ENCODE peak calls at places on chromosome 6, in eight cellular contexts. F, U, Z, T, J, M, O and G are unnamed samples.

GRCh38 chr6:78868124-78868523 is 773 bp downstream of the IRAK1BP1 start:
- DNase-seq in M (no peak), Z (no peak), O (no peak), J (no peak), F (no peak), T (no peak), U (no peak), G (no peak)

GRCh38 chr6:123306334-123306733 is 310.3 kb downstream of the CLVS2 start:
- DNase-seq in J (no peak), F (no peak), T (no peak), U (no peak), Z (no peak), O (no peak), M (no peak), G (no peak)

GRCh38 chr6:43428874-43429273 is 1.5 kb downstream of the ABCC10 start:
- DNase-seq in J (no peak), F (no peak), T (no peak), M (no peak), O (no peak), U (no peak), Z (no peak), G (no peak)

GRCh38 chr6:142844065-142844755 is 100.8 kb downstream of the HIVEP2 start:
- DNase-seq in J (no peak), Z (no peak), O (no peak), U (peak; percentile 74), F (no peak), M (no peak), T (no peak), G (no peak)

GRCh38 chr6:80689700-80690099 is 583.2 kb downstream of the BCKDHB start:
- DNase-seq in T (no peak), U (no peak), J (no peak), Z (no peak), F (no peak), O (no peak), M (no peak), G (no peak)

GRCh38 chr6:169689247-169689646 is 12.6 kb downstream of the WDR27 start:
- DNase-seq in J (no peak), O (no peak), M (no peak), Z (peak; percentile 84), T (no peak), F (no peak), U (peak; percentile 91), G (no peak)

GRCh38 chr6:73521351-73522254 is 771 bp upstream of the EEF1A1 start:
- DNase-seq in T (no peak), M (peak; percentile 62), U (peak; percentile 93), Z (peak; percentile 86), J (peak; percentile 21), F (peak; percentile 82), O (peak; percentile 58), G (no peak)

GRCh38 chr6:490251-491037 is 98.9 kb downstream of the IRF4 start:
- DNase-seq in M (no peak), F (no peak), U (no peak), O (no peak), J (no peak), Z (no peak), T (no peak), G (no peak)

GRCh38 chr6:143267740-143268139 is 182.8 kb downstream of the ADAT2 start:
- DNase-seq in Z (no peak), F (no peak), M (no peak), J (no peak), O (no peak), T (no peak), U (no peak), G (no peak)

GRCh38 chr6:4950076-4950475 is 53.8 kb downstream of the RPP40 start:
- DNase-seq in Z (no peak), T (no peak), O (no peak), M (no peak), J (no peak), U (no peak), F (no peak), G (no peak)

GRCh38 chr6:12103158-12103557 is 91.0 kb downstream of the HIVEP1 start:
- DNase-seq in M (no peak), Z (peak; percentile 8), F (no peak), O (no peak), J (no peak), T (no peak), U (no peak), G (no peak)

GRCh38 chr6:110053395-110054240 is 75.5 kb downstream of the GPR6 start:
- DNase-seq in J (no peak), Z (peak; percentile 75), U (peak; percentile 69), T (peak; percentile 72), M (peak; percentile 25), F (peak; percentile 23), O (peak; percentile 33), G (no peak)

GRCh38 chr6:161407115-161407514 is 133.3 kb upstream of the AGPAT4 start:
- DNase-seq in F (no peak), T (no peak), M (no peak), O (no peak), Z (no peak), J (no peak), U (peak; percentile 50), G (no peak)

GRCh38 chr6:157798851-157799250 is 24.2 kb upstream of the SNX9 start:
- DNase-seq in U (no peak), J (no peak), O (peak; percentile 39), M (no peak), Z (no peak), T (no peak), F (no peak), G (no peak)

GRCh38 chr6:113048741-113049140 is 701.6 kb downstream of the RFPL4B start:
- DNase-seq in F (no peak), O (no peak), T (no peak), J (no peak), U (no peak), M (no peak), Z (no peak), G (no peak)

GRCh38 chr6:113586413-113586812 is 270.7 kb upstream of the MARCKS start:
- DNase-seq in F (no peak), O (no peak), U (peak; percentile 14), Z (peak; percentile 33), T (no peak), M (no peak), J (no peak), G (no peak)

GRCh38 chr6:24909281-24910216 is 26.2 kb downstream of the RIPOR2 start:
- DNase-seq in T (peak; percentile 61), U (no peak), F (no peak), M (no peak), Z (no peak), O (no peak), J (no peak), G (no peak)

GRCh38 chr6:24908555-24908954 is 27.2 kb downstream of the RIPOR2 start:
- DNase-seq in Z (no peak), T (no peak), O (no peak), U (no peak), J (no peak), F (no peak), M (no peak), G (no peak)

GRCh38 chr6:24911983-24912382 is 23.8 kb downstream of the RIPOR2 start:
- DNase-seq in T (no peak), F (no peak), M (no peak), Z (no peak), O (no peak), U (no peak), J (no peak), G (no peak)

GRCh38 chr6:24910850-24911712 is 24.7 kb downstream of the RIPOR2 start:
- DNase-seq in Z (peak; percentile 62), U (peak; percentile 37), F (peak; percentile 40), J (no peak), M (peak; percentile 42), T (peak; percentile 87), O (no peak), G (peak; percentile 73)

GRCh38 chr6:24910331-24910849 is 25.4 kb downstream of the RIPOR2 start:
- DNase-seq in U (no peak), F (no peak), M (no peak), Z (peak; percentile 33), T (peak; percentile 64), O (no peak), J (no peak), G (peak; percentile 69)
- TF ChIP-seq CTCF in U (peak; percentile 6), F (no peak), M (no peak), Z (peak; percentile 38), T (peak; percentile 13), O (no peak), J (no peak), G (peak; percentile 34)

GRCh38 chr6:37531026-37531425 is 31.3 kb upstream of the CCDC167 start:
- DNase-seq in M (no peak), J (no peak), Z (no peak), O (no peak), U (no peak), T (no peak), F (no peak), G (no peak)
- H3K27me3 ChIP-seq in M (peaks cover 70% of the 10 kb centered on the region), J (no peaks in the 10 kb centered on the region), Z (peaks cover 45% of the 10 kb centered on the region), O (peaks cover 18% of the 10 kb centered on the region), U (peaks cover 51% of the 10 kb centered on the region), T (peaks cover 74% of the 10 kb centered on the region), F (no peaks in the 10 kb centered on the region), G (no peaks in the 10 kb centered on the region)

DNA sequence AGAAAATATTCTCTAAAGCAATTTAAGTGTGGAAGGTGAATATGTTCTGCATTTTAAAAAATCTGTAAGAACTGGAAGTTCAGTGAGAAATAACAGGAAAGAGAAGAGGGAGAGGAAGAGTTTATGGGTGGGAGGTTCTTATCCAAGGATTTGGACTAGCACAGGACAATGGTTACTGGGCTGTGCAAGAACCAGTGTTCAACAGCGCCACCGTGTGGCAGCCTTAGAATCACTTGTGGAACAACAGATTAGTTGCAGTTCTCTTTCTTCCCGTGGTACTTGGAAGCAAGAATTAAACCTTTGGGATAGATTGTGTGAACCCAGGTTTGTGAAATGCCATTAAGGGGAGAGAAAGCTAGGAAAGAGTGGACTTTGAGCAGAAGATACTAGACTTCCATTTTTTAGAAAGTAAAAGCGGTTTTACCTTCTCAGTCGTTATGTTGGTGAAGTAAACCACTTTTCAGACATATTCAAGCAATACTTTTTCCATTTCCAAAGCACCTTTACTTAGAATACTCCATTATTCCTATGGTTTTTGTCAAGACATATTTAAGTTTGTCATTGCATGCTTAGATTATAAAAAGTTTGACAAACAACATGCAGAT is 436.7 kb downstream of the RNF144B start:
- DNase-seq in M (no peak), J (no peak), Z (peak; percentile 11), U (peak; percentile 18), T (peak; percentile 94), O (peak; percentile 49), F (no peak), G (no peak)
- TF ChIP-seq CTCF in M (no peak), J (no peak), Z (peak; percentile 28), U (peak; percentile 26), T (peak; percentile 96), O (peak; percentile 30), F (no peak), G (peak; percentile 64)

GRCh38 chr6:111761783-111762312 is 111.4 kb downstream of the FYN start:
- DNase-seq in U (no peak), T (no peak), Z (peak; percentile 63), F (no peak), J (no peak), M (no peak), O (peak; percentile 15), G (no peak)

GRCh38 chr6:111758608-111759293 is 114.5 kb downstream of the FYN start:
- DNase-seq in U (no peak), J (no peak), O (no peak), M (no peak), T (no peak), Z (no peak), F (no peak), G (no peak)

GRCh38 chr6:111759836-111760785 is 113.1 kb downstream of the FYN start:
- DNase-seq in O (no peak), J (no peak), F (no peak), T (no peak), U (peak; percentile 98), M (no peak), Z (peak; percentile 94), G (no peak)

GRCh38 chr6:111757342-111757741 is 115.9 kb downstream of the FYN start:
- DNase-seq in Z (peak; percentile 48), O (no peak), M (no peak), T (peak; percentile 20), F (no peak), U (peak; percentile 53), J (no peak), G (no peak)

GRCh38 chr6:111759413-111759835 is 113.8 kb downstream of the FYN start:
- DNase-seq in M (no peak), U (no peak), T (no peak), O (no peak), F (no peak), J (no peak), Z (no peak), G (no peak)
- H3K27me3 ChIP-seq in M (no peaks in the 10 kb centered on the region), U (no peaks in the 10 kb centered on the region), T (no peaks in the 10 kb centered on the region), O (no peaks in the 10 kb centered on the region), F (no peaks in the 10 kb centered on the region), J (no peaks in the 10 kb centered on the region), Z (no peaks in the 10 kb centered on the region), G (no peaks in the 10 kb centered on the region)